ENCODE peak calls at places on chromosomes 3 and 15, in ten cellular contexts. V, E, Z, G, X, A, F, R, O and T are unnamed samples.
A peak's percentile ranks its signal among the peaks of the same experiment; 100 is the strongest.

GRCh38 chr3:124117486-124117885 is 125.6 kb upstream of the ROPN1 start:
- DNase-seq in V (no peak), E (no peak), Z (no peak), G (peak; percentile 52), X (no peak), A (no peak), F (peak; percentile 73), R (no peak), O (peak; percentile 50), T (no peak)

GRCh38 chr3:57557088-57557537 is 1.0 kb downstream of the PDE12 start:
- DNase-seq in V (no peak), E (peak; percentile 23), Z (no peak), G (peak; percentile 51), X (peak; percentile 2), A (peak; percentile 46), F (peak; percentile 79), R (no peak), O (peak; percentile 41), T (peak; percentile 17)

GRCh38 chr15:74396146-74396438 is 28.6 kb upstream of the CYP11A1 start:
- DNase-seq in V (no peak), E (no peak), Z (no peak), G (no peak), X (no peak), A (no peak), F (no peak), R (no peak), O (no peak), T (no peak)

GRCh38 chr15:60695713-60696522 is 217.0 kb upstream of the ICE2 start:
- DNase-seq in V (no peak), E (peak; percentile 49), Z (no peak), G (no peak), X (no peak), A (no peak), F (no peak), R (no peak), O (peak; percentile 25), T (no peak)

GRCh38 chr3:116384717-116385116 is 60.6 kb downstream of the LSAMP start:
- DNase-seq in V (no peak), E (no peak), Z (no peak), G (no peak), X (no peak), A (no peak), F (no peak), R (no peak), O (no peak), T (no peak)

GRCh38 chr3:142259359-142259758 is 34.0 kb upstream of the GK5 start:
- DNase-seq in V (no peak), E (no peak), Z (no peak), G (no peak), X (no peak), A (no peak), F (no peak), R (no peak), O (no peak), T (no peak)

GRCh38 chr3:74643636-74644035 is 29.2 kb upstream of the CNTN3 start:
- DNase-seq in V (peak; percentile 70), E (no peak), Z (no peak), G (peak; percentile 72), X (peak; percentile 11), A (no peak), F (no peak), R (no peak), O (no peak), T (peak; percentile 54)

GRCh38 chr3:188584958-188585689 is 431.2 kb downstream of the LPP start:
- DNase-seq in V (no peak), E (no peak), Z (no peak), G (no peak), X (peak; percentile 11), A (no peak), F (no peak), R (no peak), O (peak; percentile 49), T (no peak)

GRCh38 chr3:45227946-45228345 is 1.9 kb upstream of the TMEM158 start:
- DNase-seq in V (no peak), E (no peak), Z (no peak), G (no peak), X (peak; percentile 6), A (no peak), F (no peak), R (no peak), O (no peak), T (no peak)

GRCh38 chr3:159892171-159892791 is 96.4 kb upstream of the IL12A start:
- DNase-seq in V (peak; percentile 50), E (no peak), Z (no peak), G (no peak), X (no peak), A (no peak), F (no peak), R (no peak), O (no peak), T (no peak)

GRCh38 chr3:191066669-191067068 is 132.4 kb upstream of the OSTN start:
- DNase-seq in V (no peak), E (no peak), Z (no peak), G (no peak), X (no peak), A (peak; percentile 7), F (no peak), R (no peak), O (peak; percentile 71), T (no peak)

GRCh38 chr3:191070762-191071365 is 128.2 kb upstream of the OSTN start:
- DNase-seq in V (no peak), E (no peak), Z (no peak), G (no peak), X (peak; percentile 28), A (no peak), F (no peak), R (no peak), O (peak; percentile 22), T (no peak)

GRCh38 chr3:191068946-191069813 is 129.9 kb upstream of the OSTN start:
- DNase-seq in V (no peak), E (no peak), Z (no peak), G (no peak), X (no peak), A (no peak), F (no peak), R (no peak), O (peak; percentile 33), T (no peak)

GRCh38 chr3:191070201-191070600 is 128.8 kb upstream of the OSTN start:
- DNase-seq in V (no peak), E (no peak), Z (no peak), G (peak; percentile 58), X (no peak), A (no peak), F (peak; percentile 72), R (no peak), O (peak; percentile 88), T (no peak)

DNA sequence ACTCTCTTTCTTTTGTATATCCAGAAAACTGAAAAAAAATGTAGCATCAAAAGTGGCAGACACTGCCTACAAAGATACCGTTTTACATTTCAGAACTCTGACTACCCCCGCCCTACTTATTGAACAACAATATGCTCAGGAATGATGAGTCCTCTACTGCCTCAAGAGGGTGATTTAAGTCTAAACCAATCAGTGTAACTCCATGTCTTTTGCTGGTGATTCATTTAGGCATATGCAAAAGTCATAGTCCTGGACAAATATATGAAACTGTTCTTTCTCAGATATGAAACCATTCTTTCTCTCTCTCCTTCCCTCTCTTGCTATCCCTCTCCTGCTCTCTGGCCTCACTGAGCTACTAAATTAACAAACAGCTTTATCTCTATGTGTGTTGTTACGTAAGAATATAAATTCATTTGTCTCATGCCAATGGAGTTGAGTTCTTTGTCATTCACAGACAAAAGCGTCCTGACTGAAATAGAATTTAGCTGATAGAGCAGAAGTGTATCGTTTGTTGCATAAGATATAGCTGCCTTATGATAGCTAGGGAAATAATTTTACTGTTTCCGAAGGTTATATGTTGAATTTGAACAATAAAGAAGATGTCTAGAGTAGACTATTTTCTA is 133.7 kb upstream of the OSTN start:
- DNase-seq in V (no peak), E (no peak), Z (no peak), G (no peak), X (no peak), A (no peak), F (no peak), R (no peak), O (no peak), T (no peak)
- TF ChIP-seq CTCF in V (no peak), E (no peak), Z (no peak), G (no peak), X (no peak), A (no peak), F (no peak), R (peak; percentile 8), O (no peak), T (no peak)

DNA sequence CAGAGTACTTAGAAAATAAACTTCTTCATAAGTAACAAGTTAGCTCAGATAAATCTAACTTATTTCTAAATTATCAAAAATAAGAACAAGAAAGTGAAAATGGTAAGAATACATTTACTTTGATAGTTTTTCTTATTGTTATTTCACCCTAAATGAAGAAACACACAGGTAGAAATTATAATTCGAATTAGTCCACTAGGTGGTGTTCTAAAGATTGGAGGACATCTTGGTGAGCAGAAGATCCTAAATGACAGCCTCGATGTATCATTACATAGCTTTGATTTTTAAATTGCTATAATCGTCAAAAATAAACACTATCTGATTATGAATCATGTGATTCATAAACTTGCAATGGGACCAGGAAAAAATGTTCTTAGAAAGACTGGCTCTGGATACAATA is 280.8 kb upstream of the UBE2E2 start:
- DNase-seq in V (no peak), E (no peak), Z (no peak), G (no peak), X (no peak), A (peak; percentile 14), F (no peak), R (no peak), O (peak; percentile 22), T (no peak)
- TF ChIP-seq CTCF in V (peak; percentile 33), E (no peak), Z (peak; percentile 41), G (no peak), X (peak; percentile 29), A (peak; percentile 31), F (peak; percentile 27), R (no peak), O (peak; percentile 29), T (peak; percentile 29)

DNA sequence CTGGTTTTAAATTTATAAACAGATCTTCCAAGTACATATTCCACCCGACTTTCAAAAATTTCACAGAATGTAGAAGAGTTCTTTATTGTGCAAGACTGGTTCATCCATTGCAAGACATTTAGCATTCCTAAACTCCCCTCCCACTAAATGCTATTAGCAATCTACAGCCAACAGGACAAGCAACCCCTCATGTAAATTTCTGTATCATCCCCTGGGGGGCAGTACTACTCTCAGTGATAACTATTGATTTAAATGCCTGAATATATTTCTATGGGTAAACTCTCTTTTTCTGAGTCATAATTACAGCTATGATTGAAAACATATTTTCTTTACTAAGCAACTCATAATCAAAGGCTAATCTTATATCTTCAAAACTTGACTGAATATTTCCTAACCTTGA is 10.7 kb upstream of the SLC15A2 start:
- DNase-seq in V (no peak), E (no peak), Z (no peak), G (no peak), X (peak; percentile 13), A (peak; percentile 12), F (peak; percentile 27), R (peak; percentile 18), O (peak; percentile 5), T (no peak)
- TF ChIP-seq CTCF in V (no peak), E (no peak), Z (peak; percentile 30), G (no peak), X (peak; percentile 47), A (peak; percentile 27), F (peak; percentile 51), R (peak; percentile 54), O (peak; percentile 39), T (peak; percentile 17)

DNA sequence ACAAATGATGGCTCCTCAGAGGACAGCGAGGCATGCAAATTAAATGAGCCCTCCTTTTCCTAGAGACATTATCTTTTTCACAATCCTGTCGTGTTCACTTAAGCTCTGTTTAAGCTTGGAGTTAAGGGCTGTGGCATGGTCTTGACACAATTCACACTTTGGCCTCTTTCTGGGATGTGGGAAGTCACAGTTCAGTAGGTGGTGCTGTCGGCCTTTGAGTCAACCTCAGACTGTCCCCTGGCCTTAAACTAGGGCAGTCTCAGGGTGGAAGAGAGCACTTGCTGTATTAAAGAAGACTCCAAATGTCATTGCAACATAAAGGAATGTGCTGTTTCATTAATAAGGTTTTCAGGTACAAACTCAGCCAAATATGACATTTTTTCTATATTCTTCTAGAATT is 351.0 kb downstream of the MCTP2 start:
- DNase-seq in V (peak; percentile 30), E (no peak), Z (no peak), G (no peak), X (peak; percentile 67), A (peak; percentile 22), F (no peak), R (peak; percentile 18), O (no peak), T (peak; percentile 48)
- TF ChIP-seq CTCF in V (peak; percentile 32), E (peak; percentile 13), Z (no peak), G (no peak), X (peak; percentile 34), A (peak; percentile 54), F (no peak), R (peak; percentile 39), O (no peak), T (peak; percentile 46)